ENCODE peak calls at places on chromosomes 5 and 9, in nine cellular contexts. R is sigmoid colon, Z is body of pancreas, S is spleen, K is transverse colon, I is Peyer's patch, E is IMR-90, N is uterus, H is A549. M is an unnamed sample. For H3K4me1, the result is how much of the 10 kb centered on the place peaks cover.

GRCh38 chr9:6671416-6671815 is 25.9 kb upstream of the GLDC start:
- DNase-seq in R (no peak), Z (no peak), S (no peak), K (no peak), I (no peak), E (no peak), N (no peak), H (no peak), M (no peak)

GRCh38 chr9:77011973-77012817 is 7.3 kb upstream of the FOXB2 start:
- DNase-seq in R (no peak), Z (peak), S (peak), K (peak), I (peak), E (peak), N (peak), H (peak), M (peak)

GRCh38 chr5:109485030-109485429 is 75.3 kb upstream of the PJA2 start:
- DNase-seq in R (peak), Z (peak), S (no peak), K (peak), I (peak), E (no peak), N (peak), H (no peak), M (peak)

GRCh38 chr5:167608708-167609272 is 682.7 kb upstream of the WWC1 start:
- DNase-seq in R (no peak), Z (no peak), S (no peak), K (no peak), I (no peak), E (no peak), N (no peak), H (no peak), M (no peak)

GRCh38 chr5:16378762-16379161 is 86.8 kb downstream of the ZNF622 start:
- DNase-seq in R (no peak), Z (peak), S (no peak), K (no peak), I (no peak), E (no peak), N (no peak), H (no peak), M (no peak)

GRCh38 chr5:72205431-72206009 is 98.2 kb downstream of the MAP1B start:
- DNase-seq in R (no peak), Z (no peak), S (no peak), K (no peak), I (no peak), E (peak), N (no peak), H (no peak), M (no peak)

GRCh38 chr5:74543162-74543995 is 97.1 kb downstream of the ENC1 start:
- DNase-seq in R (no peak), Z (peak), S (no peak), K (no peak), I (no peak), E (peak), N (peak), H (peak), M (no peak)

GRCh38 chr5:33843579-33843978 is 48.2 kb downstream of the ADAMTS12 start:
- DNase-seq in R (no peak), Z (no peak), S (no peak), K (no peak), I (no peak), E (peak), N (no peak), H (no peak), M (no peak)

GRCh38 chr5:62475072-62475471 is 62.5 kb downstream of the IPO11 start:
- DNase-seq in R (no peak), Z (no peak), S (no peak), K (no peak), I (no peak), E (peak), N (no peak), H (peak), M (no peak)

GRCh38 chr9:136796238-136796774 is at the start of gene CCDC183:
- DNase-seq in R (no peak), Z (no peak), S (no peak), K (no peak), I (no peak), E (no peak), N (no peak), H (no peak), M (no peak)

GRCh38 chr5:172766287-172767104 is 4.5 kb downstream of the DUSP1 start:
- DNase-seq in R (peak), Z (peak), S (no peak), K (peak), I (no peak), E (peak), N (peak), H (peak), M (peak)

GRCh38 chr5:172508471-172509404 is 54.4 kb upstream of the SH3PXD2B start:
- DNase-seq in R (peak), Z (no peak), S (peak), K (peak), I (peak), E (no peak), N (peak), H (no peak), M (peak)

GRCh38 chr5:52015760-52016159 is 632.5 kb downstream of the ISL1 start:
- DNase-seq in R (no peak), Z (peak), S (no peak), K (no peak), I (no peak), E (no peak), N (no peak), H (no peak), M (no peak)

GRCh38 chr5:148523139-148523538 is 131.2 kb downstream of the HTR4 start:
- DNase-seq in R (no peak), Z (peak), S (no peak), K (no peak), I (no peak), E (no peak), N (no peak), H (no peak), M (no peak)

GRCh38 chr5:34598177-34598794 is 57.8 kb upstream of the RAI14 start:
- DNase-seq in R (no peak), Z (no peak), S (no peak), K (no peak), I (no peak), E (peak), N (peak), H (peak), M (peak)

GRCh38 chr5:53369681-53370080 is 110.7 kb upstream of the FST start:
- DNase-seq in R (no peak), Z (no peak), S (no peak), K (no peak), I (no peak), E (no peak), N (no peak), H (no peak), M (no peak)

GRCh38 chr9:135152608-135153337 is 65.3 kb downstream of the OLFM1 start:
- DNase-seq in R (no peak), Z (peak), S (no peak), K (no peak), I (no peak), E (no peak), N (no peak), H (no peak), M (no peak)

GRCh38 chr9:89387970-89388867 is 69.9 kb downstream of the SECISBP2 start:
- DNase-seq in R (peak), Z (peak), S (peak), K (peak), I (no peak), E (peak), N (peak), H (peak), M (peak)

GRCh38 chr5:75885849-75886596 is 168.8 kb upstream of the POC5 start:
- DNase-seq in R (no peak), Z (no peak), S (peak), K (no peak), I (no peak), E (no peak), N (no peak), H (no peak), M (no peak)

GRCh38 chr5:142353093-142353472 is 28.3 kb upstream of the SPRY4 start:
- DNase-seq in R (peak), Z (no peak), S (no peak), K (no peak), I (no peak), E (no peak), N (no peak), H (no peak), M (no peak)

GRCh38 chr5:169584998-169585451 is 1.5 kb downstream of the SPDL1 start:
- DNase-seq in R (no peak), Z (no peak), S (no peak), K (no peak), I (no peak), E (no peak), N (no peak), H (no peak), M (no peak)

GRCh38 chr5:132238169-132238744 is 10.6 kb upstream of the P4HA2 start:
- DNase-seq in R (peak), Z (peak), S (peak), K (peak), I (peak), E (peak), N (peak), H (peak), M (peak)

GRCh38 chr5:39506216-39506615 is 81.4 kb upstream of the DAB2 start:
- DNase-seq in R (peak), Z (no peak), S (no peak), K (no peak), I (no peak), E (no peak), N (no peak), H (no peak), M (no peak)

GRCh38 chr5:103254921-103255320 is 3.6 kb upstream of the MACIR start:
- DNase-seq in R (no peak), Z (no peak), S (no peak), K (no peak), I (no peak), E (no peak), N (no peak), H (no peak), M (no peak)

GRCh38 chr9:38251036-38251335 is 141.5 kb upstream of the ALDH1B1 start:
- DNase-seq in R (no peak), Z (no peak), S (no peak), K (no peak), I (no peak), E (no peak), N (no peak), H (no peak), M (no peak)

GRCh38 chr9:18482371-18482770 is 8.4 kb downstream of the ADAMTSL1 start:
- DNase-seq in R (no peak), Z (no peak), S (no peak), K (no peak), I (no peak), E (no peak), N (no peak), H (no peak), M (no peak)

GRCh38 chr5:5798041-5798827 is 375.8 kb downstream of the ICE1 start:
- DNase-seq in R (no peak), Z (no peak), S (no peak), K (no peak), I (no peak), E (no peak), N (no peak), H (no peak), M (no peak)

GRCh38 chr9:118567861-118568260 is 801.4 kb downstream of the BRINP1 start:
- DNase-seq in R (no peak), Z (no peak), S (no peak), K (no peak), I (no peak), E (no peak), N (no peak), H (no peak), M (no peak)

GRCh38 chr9:114156658-114157421 is 1.5 kb downstream of the COL27A1 start:
- DNase-seq in R (peak), Z (peak), S (no peak), K (peak), I (no peak), E (peak), N (peak), H (peak), M (peak)

GRCh38 chr9:19408316-19408692 is 505 bp upstream of the ACER2 start:
- DNase-seq in R (peak), Z (no peak), S (peak), K (no peak), I (no peak), E (no peak), N (no peak), H (peak), M (no peak)

GRCh38 chr5:14806452-14806851 is 65.1 kb downstream of the ANKH start:
- DNase-seq in R (peak), Z (peak), S (no peak), K (no peak), I (no peak), E (peak), N (no peak), H (no peak), M (peak)

GRCh38 chr5:115309751-115310370 is 13.4 kb upstream of the CCDC112 start:
- DNase-seq in R (no peak), Z (no peak), S (no peak), K (no peak), I (no peak), E (peak), N (no peak), H (peak), M (no peak)

GRCh38 chr5:60516688-60517087 is 183.3 kb downstream of the DEPDC1B start:
- DNase-seq in R (no peak), Z (no peak), S (no peak), K (no peak), I (no peak), E (no peak), N (no peak), H (no peak), M (no peak)
- H3K4me1 ChIP-seq in R (under half), Z (under half), S (under half), K (under half), I (under half), E (under half), N (under half), H (under half), M (under half)

GRCh38 chr5:134845852-134846640 is at the start of gene C5orf24:
- DNase-seq in R (peak), Z (peak), S (peak), K (peak), I (peak), E (peak), N (peak), H (peak), M (peak)
- TF ChIP-seq POLR2A in R (peak), Z (peak), S (peak), K (peak), I (peak), E (peak), N (peak), H (peak), M (peak)

DNA sequence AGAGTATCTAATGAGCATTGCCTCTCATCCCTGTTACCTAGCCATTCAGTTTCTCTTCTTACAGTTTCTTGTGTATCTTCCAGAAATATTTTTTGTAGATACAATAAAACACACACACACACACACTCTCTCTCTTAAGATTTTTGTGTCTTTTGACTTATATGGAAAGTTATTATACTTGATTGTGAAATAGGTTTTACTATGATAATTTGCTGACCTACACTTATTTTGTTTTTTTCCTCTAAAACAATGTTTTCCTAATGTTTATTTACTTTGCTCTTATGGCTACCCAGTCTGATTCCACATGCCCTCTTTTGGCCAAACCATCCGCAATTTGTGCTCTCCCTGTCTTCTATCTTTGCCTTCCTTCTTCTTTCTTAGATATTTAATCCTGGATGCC is 25.3 kb downstream of the LRRTM2 start:
- DNase-seq in R (no peak), Z (no peak), S (no peak), K (no peak), I (no peak), E (no peak), N (no peak), H (no peak), M (no peak)
- H3K4me1 ChIP-seq in R (under half), Z (under half), S (half or more), K (under half), I (under half), E (under half), N (under half), H (under half), M (under half)

GRCh38 chr5:177500685-177501522 is 3.5 kb upstream of the PDLIM7 start:
- DNase-seq in R (peak), Z (peak), S (peak), K (peak), I (peak), E (peak), N (peak), H (peak), M (peak)
- TF ChIP-seq POLR2A in R (no peak), Z (no peak), S (no peak), K (no peak), I (no peak), E (no peak), N (no peak), H (no peak), M (no peak)

GRCh38 chr9:4506490-4506889 is 16.2 kb downstream of the SLC1A1 start:
- DNase-seq in R (no peak), Z (no peak), S (no peak), K (no peak), I (no peak), E (no peak), N (no peak), H (no peak), M (no peak)
- H3K4me1 ChIP-seq in R (under half), Z (under half), S (under half), K (under half), I (under half), E (under half), N (under half), H (under half), M (under half)